ENCODE peak calls at places on chromosomes 3 and 15, in six cellular contexts. S, P, U, T, I and R are unnamed samples.

GRCh38 chr15:42784705-42785104 is 47.8 kb upstream of the CDAN1 start:
- DNase-seq in S (no peak), P (no peak), U (no peak), T (no peak), I (no peak), R (no peak)

GRCh38 chr3:4633078-4634004 is 140.2 kb downstream of the ITPR1 start:
- DNase-seq in S (peak; percentile 35), P (peak; percentile 72), U (no peak), T (no peak), I (peak; percentile 78), R (peak; percentile 75)

GRCh38 chr15:79635897-79636596 is 203.9 kb downstream of the MINAR1 start:
- DNase-seq in S (no peak), P (peak; percentile 14), U (no peak), T (no peak), I (no peak), R (no peak)

GRCh38 chr15:67194171-67195114 is 60.0 kb downstream of the AAGAB start:
- DNase-seq in S (no peak), P (no peak), U (no peak), T (no peak), I (no peak), R (no peak)

GRCh38 chr3:156409694-156410093 is 145.2 kb downstream of the SSR3 start:
- DNase-seq in S (no peak), P (no peak), U (no peak), T (no peak), I (no peak), R (no peak)

GRCh38 chr15:59327942-59328341 is 44.7 kb downstream of the MYO1E start:
- DNase-seq in S (no peak), P (no peak), U (no peak), T (no peak), I (no peak), R (no peak)

GRCh38 chr3:129383292-129383860 is 45.1 kb downstream of the EFCAB12 start:
- DNase-seq in S (peak; percentile 55), P (peak; percentile 85), U (peak; percentile 83), T (peak; percentile 39), I (peak; percentile 72), R (peak; percentile 76)

GRCh38 chr15:90539789-90540188 is 10.1 kb downstream of the CRTC3 start:
- DNase-seq in S (no peak), P (no peak), U (no peak), T (no peak), I (no peak), R (no peak)

GRCh38 chr3:14397940-14398800 is 4.2 kb upstream of the SLC6A6 start:
- DNase-seq in S (no peak), P (no peak), U (no peak), T (no peak), I (no peak), R (no peak)

GRCh38 chr15:74320358-74321247 is 46.8 kb downstream of the CYP11A1 start:
- DNase-seq in S (no peak), P (peak; percentile 23), U (peak; percentile 64), T (no peak), I (peak; percentile 77), R (peak; percentile 55)

GRCh38 chr3:73453676-73454075 is 171.1 kb downstream of the PDZRN3 start:
- DNase-seq in S (no peak), P (peak; percentile 29), U (no peak), T (no peak), I (no peak), R (no peak)

GRCh38 chr15:93072440-93073394 is 16.3 kb downstream of the RGMA start:
- DNase-seq in S (peak; percentile 87), P (peak; percentile 23), U (peak; percentile 86), T (no peak), I (peak; percentile 63), R (peak; percentile 46)

GRCh38 chr15:65638681-65639089 is 16.9 kb downstream of the SLC24A1 start:
- DNase-seq in S (peak; percentile 63), P (peak; percentile 81), U (no peak), T (no peak), I (peak; percentile 83), R (peak; percentile 85)

GRCh38 chr3:87082806-87083440 is 92.0 kb upstream of the VGLL3 start:
- DNase-seq in S (peak; percentile 43), P (peak; percentile 75), U (peak; percentile 29), T (peak; percentile 5), I (peak; percentile 85), R (peak; percentile 69)

GRCh38 chr3:46971742-46972141 is 4.8 kb downstream of the CCDC12 start:
- DNase-seq in S (no peak), P (no peak), U (no peak), T (no peak), I (no peak), R (no peak)

GRCh38 chr3:180391001-180391400 is 211.0 kb upstream of the TTC14 start:
- DNase-seq in S (no peak), P (no peak), U (no peak), T (no peak), I (no peak), R (no peak)

GRCh38 chr3:136366289-136366688 is 116.1 kb downstream of the PCCB start:
- DNase-seq in S (no peak), P (peak; percentile 68), U (no peak), T (no peak), I (peak; percentile 16), R (peak; percentile 7)

GRCh38 chr3:146164071-146164470 is 3.1 kb upstream of the PLOD2 start:
- DNase-seq in S (no peak), P (no peak), U (no peak), T (no peak), I (no peak), R (no peak)

GRCh38 chr15:58742022-58742421 is 7.5 kb downstream of the ADAM10 start:
- DNase-seq in S (no peak), P (peak; percentile 56), U (no peak), T (no peak), I (no peak), R (peak; percentile 67)

GRCh38 chr15:93866441-93866840 is 364.9 kb upstream of the MCTP2 start:
- DNase-seq in S (no peak), P (no peak), U (no peak), T (no peak), I (no peak), R (no peak)

GRCh38 chr3:169390741-169391300 is 272.7 kb downstream of the MECOM start:
- DNase-seq in S (no peak), P (no peak), U (no peak), T (no peak), I (peak; percentile 23), R (no peak)

GRCh38 chr3:121855555-121855954 is 20.5 kb downstream of the EAF2 start:
- DNase-seq in S (no peak), P (no peak), U (no peak), T (no peak), I (peak; percentile 65), R (no peak)

GRCh38 chr15:86624261-86625036 is 544.8 kb downstream of the AGBL1 start:
- DNase-seq in S (peak; percentile 61), P (peak; percentile 6), U (peak; percentile 88), T (peak; percentile 70), I (peak; percentile 93), R (peak; percentile 94)

GRCh38 chr15:98920091-98920880 is 87.3 kb downstream of the PGPEP1L start:
- DNase-seq in S (no peak), P (no peak), U (no peak), T (no peak), I (no peak), R (no peak)

GRCh38 chr3:153160451-153161137 is 1.4 kb upstream of the RAP2B start:
- DNase-seq in S (peak; percentile 86), P (peak; percentile 89), U (peak; percentile 83), T (peak; percentile 50), I (peak; percentile 94), R (peak; percentile 92)

GRCh38 chr15:51726302-51727073 is 11.0 kb downstream of the LYSMD2 start:
- DNase-seq in S (peak; percentile 46), P (peak; percentile 93), U (peak; percentile 90), T (peak; percentile 58), I (peak; percentile 93), R (peak; percentile 97)

GRCh38 chr3:180295811-180296210 is 259.1 kb upstream of the PEX5L start:
- DNase-seq in S (no peak), P (peak; percentile 10), U (no peak), T (no peak), I (peak; percentile 24), R (no peak)

GRCh38 chr15:64193971-64194370 is 31.1 kb upstream of the PPIB start:
- DNase-seq in S (no peak), P (no peak), U (no peak), T (no peak), I (no peak), R (no peak)

DNA sequence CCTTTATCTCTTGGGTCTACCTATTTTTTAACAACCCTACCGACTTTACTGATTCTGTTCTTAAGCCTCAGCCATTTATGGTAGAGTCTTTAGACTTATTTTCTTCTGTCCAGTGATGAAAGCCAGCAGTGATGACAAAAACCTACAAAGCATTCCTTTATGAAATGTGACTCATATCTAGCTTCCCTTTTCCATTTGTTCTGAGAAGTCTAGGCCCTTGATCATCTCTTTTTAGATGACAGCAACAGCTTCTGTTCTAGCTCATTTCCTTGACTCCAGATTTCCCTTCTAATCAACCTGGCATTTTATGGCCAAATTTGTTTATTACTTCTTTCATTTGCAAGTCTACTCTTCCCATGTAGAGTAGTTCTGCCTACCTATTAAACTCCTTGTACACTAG is 36.1 kb downstream of the CFAP44 start:
- DNase-seq in S (no peak), P (peak; percentile 62), U (no peak), T (no peak), I (peak; percentile 1), R (peak; percentile 27)
- H3K14ac ChIP-seq in S (no peak overlapping the region), P (no peak overlapping the region), U (no peak overlapping the region), T (no peak overlapping the region), I (no peak overlapping the region), R (no peak overlapping the region)

DNA sequence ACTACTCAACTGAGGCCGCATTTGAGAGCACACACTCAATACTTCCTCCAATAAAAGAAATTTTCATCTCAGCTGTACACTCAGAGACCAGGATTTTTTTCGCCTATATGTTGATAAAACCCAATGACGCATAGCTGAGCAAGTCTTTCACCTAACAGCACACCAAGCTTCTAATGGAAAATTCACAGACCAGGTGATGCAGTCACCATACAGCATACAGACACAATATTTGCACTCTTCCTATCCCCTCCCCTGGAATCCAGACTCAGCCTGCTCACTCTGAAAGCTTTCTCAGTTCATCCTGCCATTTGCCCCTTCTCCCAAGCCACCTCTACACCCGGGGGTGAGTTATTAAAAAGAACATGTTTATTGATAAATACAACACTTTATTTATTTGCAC is 1.7 kb downstream of the TBC1D5 start:
- DNase-seq in S (no peak), P (peak; percentile 83), U (no peak), T (no peak), I (peak; percentile 46), R (peak; percentile 48)
- H2BK5ac ChIP-seq in S (no peak overlapping the region), P (peak overlapping the region; percentile 2), U (no peak overlapping the region), T (no peak overlapping the region), I (no peak overlapping the region), R (no peak overlapping the region)

GRCh38 chr3:140311428-140311827 is 366.4 kb upstream of the TRIM42 start:
- DNase-seq in S (no peak), P (no peak), U (no peak), T (no peak), I (no peak), R (no peak)

GRCh38 chr3:140319801-140320200 is 358.1 kb upstream of the TRIM42 start:
- DNase-seq in S (no peak), P (no peak), U (no peak), T (no peak), I (no peak), R (no peak)

GRCh38 chr3:140316895-140317400 is 360.9 kb upstream of the TRIM42 start:
- DNase-seq in S (no peak), P (no peak), U (no peak), T (no peak), I (no peak), R (no peak)

GRCh38 chr3:140316461-140316860 is 361.4 kb upstream of the TRIM42 start:
- DNase-seq in S (no peak), P (no peak), U (no peak), T (no peak), I (no peak), R (no peak)
- H3K14ac ChIP-seq in S (no peak overlapping the region), P (no peak overlapping the region), U (no peak overlapping the region), T (no peak overlapping the region), I (no peak overlapping the region), R (no peak overlapping the region)

GRCh38 chr3:125121246-125122010 is 65.6 kb upstream of the HEG1 start:
- DNase-seq in S (no peak), P (no peak), U (no peak), T (no peak), I (peak; percentile 12), R (no peak)
- H2BK5ac ChIP-seq in S (no peak overlapping the region), P (no peak overlapping the region), U (no peak overlapping the region), T (peak overlapping the region; percentile 9), I (no peak overlapping the region), R (no peak overlapping the region)